ENCODE peak calls at places on chromosomes 6 and 20, in ten cellular contexts. One of them, this sample, is unnamed.

GRCh38 chr20:36394340-36394965 is 88.3 kb downstream of the DLGAP4 start:
- DNase-seq in stimulated activated naive CD4-positive, alpha-beta T cell: no peak
- DNase-seq in HT-29: peak
- DNase-seq in endodermal cell: no peak
- DNase-seq in neural progenitor cell: no peak
- DNase-seq in AG10803: no peak
- DNase-seq in KG1: no peak
- DNase-seq in cortex of kidney: no peak
- DNase-seq in type B pancreatic cell: no peak
- DNase-seq in RPMI7951: no peak
- DNase-seq in this sample: no peak

GRCh38 chr6:170052991-170053821 is 237.7 kb downstream of the DLL1 start:
- DNase-seq in type B pancreatic cell: peak
- DNase-seq in AG10803: no peak
- DNase-seq in cortex of kidney: no peak
- DNase-seq in neural progenitor cell: no peak
- DNase-seq in endodermal cell: peak
- DNase-seq in stimulated activated naive CD4-positive, alpha-beta T cell: no peak
- DNase-seq in RPMI7951: no peak
- DNase-seq in KG1: no peak
- DNase-seq in HT-29: no peak
- DNase-seq in this sample: no peak

GRCh38 chr6:154705471-154706113 is 27.6 kb upstream of the SCAF8 start:
- DNase-seq in RPMI7951: peak
- DNase-seq in stimulated activated naive CD4-positive, alpha-beta T cell: no peak
- DNase-seq in KG1: no peak
- DNase-seq in endodermal cell: peak
- DNase-seq in neural progenitor cell: peak
- DNase-seq in cortex of kidney: no peak
- DNase-seq in HT-29: peak
- DNase-seq in AG10803: no peak
- DNase-seq in type B pancreatic cell: no peak
- DNase-seq in this sample: no peak

GRCh38 chr20:51208162-51208561 is 185.3 kb upstream of the KCNG1 start:
- DNase-seq in RPMI7951: no peak
- DNase-seq in cortex of kidney: no peak
- DNase-seq in endodermal cell: peak
- DNase-seq in HT-29: no peak
- DNase-seq in neural progenitor cell: no peak
- DNase-seq in type B pancreatic cell: no peak
- DNase-seq in AG10803: no peak
- DNase-seq in KG1: no peak
- DNase-seq in stimulated activated naive CD4-positive, alpha-beta T cell: no peak
- DNase-seq in this sample: no peak

GRCh38 chr6:73565767-73566485 is 45.1 kb upstream of the EEF1A1 start:
- DNase-seq in stimulated activated naive CD4-positive, alpha-beta T cell: no peak
- DNase-seq in endodermal cell: peak
- DNase-seq in HT-29: no peak
- DNase-seq in RPMI7951: peak
- DNase-seq in type B pancreatic cell: no peak
- DNase-seq in neural progenitor cell: peak
- DNase-seq in AG10803: peak
- DNase-seq in KG1: no peak
- DNase-seq in cortex of kidney: no peak
- DNase-seq in this sample: peak

GRCh38 chr6:36911946-36912555 is 26.3 kb downstream of the C6orf89 start:
- DNase-seq in stimulated activated naive CD4-positive, alpha-beta T cell: no peak
- DNase-seq in KG1: peak
- DNase-seq in endodermal cell: no peak
- DNase-seq in HT-29: peak
- DNase-seq in cortex of kidney: no peak
- DNase-seq in neural progenitor cell: no peak
- DNase-seq in type B pancreatic cell: no peak
- DNase-seq in RPMI7951: no peak
- DNase-seq in AG10803: no peak
- DNase-seq in this sample: no peak

GRCh38 chr6:35973670-35974222 is 50.7 kb downstream of the SLC26A8 start:
- DNase-seq in stimulated activated naive CD4-positive, alpha-beta T cell: no peak
- DNase-seq in endodermal cell: no peak
- DNase-seq in cortex of kidney: no peak
- DNase-seq in HT-29: peak
- DNase-seq in AG10803: no peak
- DNase-seq in RPMI7951: peak
- DNase-seq in KG1: no peak
- DNase-seq in type B pancreatic cell: no peak
- DNase-seq in neural progenitor cell: no peak
- DNase-seq in this sample: no peak

GRCh38 chr6:145087034-145087433 is 648.3 kb downstream of the EPM2A start:
- DNase-seq in type B pancreatic cell: no peak
- DNase-seq in cortex of kidney: no peak
- DNase-seq in stimulated activated naive CD4-positive, alpha-beta T cell: no peak
- DNase-seq in AG10803: peak
- DNase-seq in RPMI7951: peak
- DNase-seq in endodermal cell: no peak
- DNase-seq in neural progenitor cell: no peak
- DNase-seq in HT-29: no peak
- DNase-seq in KG1: no peak
- DNase-seq in this sample: no peak

GRCh38 chr6:74654296-74654695 is 551.6 kb downstream of the COL12A1 start:
- DNase-seq in RPMI7951: peak
- DNase-seq in stimulated activated naive CD4-positive, alpha-beta T cell: no peak
- DNase-seq in neural progenitor cell: no peak
- DNase-seq in AG10803: no peak
- DNase-seq in endodermal cell: no peak
- DNase-seq in HT-29: no peak
- DNase-seq in cortex of kidney: no peak
- DNase-seq in type B pancreatic cell: no peak
- DNase-seq in KG1: no peak
- DNase-seq in this sample: no peak

GRCh38 chr6:15911753-15912504 is 217.0 kb upstream of the MYLIP start:
- DNase-seq in cortex of kidney: no peak
- DNase-seq in KG1: no peak
- DNase-seq in stimulated activated naive CD4-positive, alpha-beta T cell: no peak
- DNase-seq in endodermal cell: peak
- DNase-seq in type B pancreatic cell: no peak
- DNase-seq in RPMI7951: no peak
- DNase-seq in neural progenitor cell: no peak
- DNase-seq in AG10803: no peak
- DNase-seq in HT-29: no peak
- DNase-seq in this sample: no peak

GRCh38 chr6:8130399-8130798 is 28.1 kb upstream of the EEF1E1 start:
- DNase-seq in AG10803: peak
- DNase-seq in neural progenitor cell: no peak
- DNase-seq in stimulated activated naive CD4-positive, alpha-beta T cell: no peak
- DNase-seq in RPMI7951: no peak
- DNase-seq in cortex of kidney: no peak
- DNase-seq in endodermal cell: no peak
- DNase-seq in KG1: no peak
- DNase-seq in type B pancreatic cell: no peak
- DNase-seq in HT-29: no peak
- DNase-seq in this sample: no peak

GRCh38 chr6:21587925-21588811 is 5.4 kb upstream of the SOX4 start:
- DNase-seq in HT-29: peak
- DNase-seq in RPMI7951: peak
- DNase-seq in neural progenitor cell: peak
- DNase-seq in AG10803: peak
- DNase-seq in KG1: peak
- DNase-seq in type B pancreatic cell: peak
- DNase-seq in endodermal cell: peak
- DNase-seq in cortex of kidney: no peak
- DNase-seq in stimulated activated naive CD4-positive, alpha-beta T cell: no peak
- DNase-seq in this sample: peak

GRCh38 chr6:112800916-112801315 is 453.8 kb downstream of the RFPL4B start:
- DNase-seq in neural progenitor cell: no peak
- DNase-seq in RPMI7951: no peak
- DNase-seq in endodermal cell: no peak
- DNase-seq in stimulated activated naive CD4-positive, alpha-beta T cell: no peak
- DNase-seq in AG10803: peak
- DNase-seq in HT-29: no peak
- DNase-seq in cortex of kidney: no peak
- DNase-seq in KG1: no peak
- DNase-seq in type B pancreatic cell: no peak
- DNase-seq in this sample: no peak

GRCh38 chr6:128966934-128967333 is 84.0 kb downstream of the LAMA2 start:
- DNase-seq in HT-29: no peak
- DNase-seq in RPMI7951: no peak
- DNase-seq in cortex of kidney: no peak
- DNase-seq in endodermal cell: no peak
- DNase-seq in AG10803: no peak
- DNase-seq in type B pancreatic cell: no peak
- DNase-seq in stimulated activated naive CD4-positive, alpha-beta T cell: no peak
- DNase-seq in KG1: no peak
- DNase-seq in neural progenitor cell: no peak
- DNase-seq in this sample: no peak

GRCh38 chr6:46983007-46983411 is 59.1 kb downstream of the ADGRF1 start:
- DNase-seq in stimulated activated naive CD4-positive, alpha-beta T cell: no peak
- DNase-seq in AG10803: peak
- DNase-seq in type B pancreatic cell: no peak
- DNase-seq in neural progenitor cell: peak
- DNase-seq in endodermal cell: peak
- DNase-seq in cortex of kidney: no peak
- DNase-seq in HT-29: peak
- DNase-seq in RPMI7951: peak
- DNase-seq in KG1: no peak
- DNase-seq in this sample: peak

GRCh38 chr20:6000851-6001250 is 50.4 kb downstream of the MCM8 start:
- DNase-seq in endodermal cell: no peak
- DNase-seq in KG1: no peak
- DNase-seq in neural progenitor cell: no peak
- DNase-seq in HT-29: no peak
- DNase-seq in cortex of kidney: no peak
- DNase-seq in type B pancreatic cell: no peak
- DNase-seq in stimulated activated naive CD4-positive, alpha-beta T cell: no peak
- DNase-seq in RPMI7951: no peak
- DNase-seq in AG10803: no peak
- DNase-seq in this sample: no peak

GRCh38 chr20:16714242-16714641 is 15.6 kb upstream of the SNRPB2 start:
- DNase-seq in RPMI7951: no peak
- DNase-seq in type B pancreatic cell: no peak
- DNase-seq in AG10803: no peak
- DNase-seq in stimulated activated naive CD4-positive, alpha-beta T cell: no peak
- DNase-seq in neural progenitor cell: no peak
- DNase-seq in cortex of kidney: no peak
- DNase-seq in HT-29: no peak
- DNase-seq in KG1: no peak
- DNase-seq in endodermal cell: no peak
- DNase-seq in this sample: no peak

GRCh38 chr6:14758421-14759043 is 487.3 kb upstream of the JARID2 start:
- DNase-seq in neural progenitor cell: no peak
- DNase-seq in stimulated activated naive CD4-positive, alpha-beta T cell: no peak
- DNase-seq in cortex of kidney: no peak
- DNase-seq in AG10803: no peak
- DNase-seq in KG1: no peak
- DNase-seq in endodermal cell: no peak
- DNase-seq in RPMI7951: no peak
- DNase-seq in type B pancreatic cell: no peak
- DNase-seq in HT-29: no peak
- DNase-seq in this sample: no peak

GRCh38 chr6:29647927-29648642 is 8.8 kb upstream of the MOG start:
- DNase-seq in RPMI7951: peak
- DNase-seq in HT-29: peak
- DNase-seq in cortex of kidney: no peak
- DNase-seq in type B pancreatic cell: no peak
- DNase-seq in neural progenitor cell: peak
- DNase-seq in endodermal cell: no peak
- DNase-seq in stimulated activated naive CD4-positive, alpha-beta T cell: no peak
- DNase-seq in AG10803: peak
- DNase-seq in KG1: no peak
- DNase-seq in this sample: no peak

GRCh38 chr20:15887387-15887786 is 685.9 kb downstream of the KIF16B start:
- DNase-seq in RPMI7951: no peak
- DNase-seq in stimulated activated naive CD4-positive, alpha-beta T cell: no peak
- DNase-seq in neural progenitor cell: no peak
- DNase-seq in HT-29: no peak
- DNase-seq in cortex of kidney: no peak
- DNase-seq in AG10803: no peak
- DNase-seq in type B pancreatic cell: no peak
- DNase-seq in KG1: no peak
- DNase-seq in endodermal cell: no peak
- DNase-seq in this sample: no peak

GRCh38 chr6:39335780-39336541 is 13.5 kb upstream of the KCNK16 start:
- DNase-seq in neural progenitor cell: no peak
- DNase-seq in AG10803: peak
- DNase-seq in cortex of kidney: no peak
- DNase-seq in RPMI7951: peak
- DNase-seq in type B pancreatic cell: no peak
- DNase-seq in endodermal cell: no peak
- DNase-seq in KG1: peak
- DNase-seq in stimulated activated naive CD4-positive, alpha-beta T cell: no peak
- DNase-seq in HT-29: no peak
- DNase-seq in this sample: no peak

GRCh38 chr20:64176548-64177419 is 12.5 kb downstream of the MYT1 start:
- DNase-seq in endodermal cell: peak
- DNase-seq in KG1: no peak
- DNase-seq in HT-29: no peak
- DNase-seq in type B pancreatic cell: no peak
- DNase-seq in neural progenitor cell: no peak
- DNase-seq in AG10803: no peak
- DNase-seq in RPMI7951: no peak
- DNase-seq in cortex of kidney: no peak
- DNase-seq in stimulated activated naive CD4-positive, alpha-beta T cell: no peak
- DNase-seq in this sample: no peak

GRCh38 chr6:162491637-162492036 is 235.9 kb downstream of the PRKN start:
- DNase-seq in neural progenitor cell: no peak
- DNase-seq in KG1: no peak
- DNase-seq in endodermal cell: no peak
- DNase-seq in HT-29: no peak
- DNase-seq in cortex of kidney: no peak
- DNase-seq in AG10803: no peak
- DNase-seq in type B pancreatic cell: no peak
- DNase-seq in stimulated activated naive CD4-positive, alpha-beta T cell: no peak
- DNase-seq in RPMI7951: no peak
- DNase-seq in this sample: no peak

GRCh38 chr6:41524634-41525011 is 21.6 kb upstream of the FOXP4 start:
- DNase-seq in stimulated activated naive CD4-positive, alpha-beta T cell: no peak
- DNase-seq in RPMI7951: no peak
- DNase-seq in type B pancreatic cell: no peak
- DNase-seq in cortex of kidney: no peak
- DNase-seq in HT-29: no peak
- DNase-seq in endodermal cell: no peak
- DNase-seq in KG1: no peak
- DNase-seq in AG10803: no peak
- DNase-seq in neural progenitor cell: no peak
- DNase-seq in this sample: no peak

GRCh38 chr6:55175778-55176084 is 1.4 kb downstream of the HCRTR2 start:
- DNase-seq in stimulated activated naive CD4-positive, alpha-beta T cell: no peak
- DNase-seq in KG1: no peak
- DNase-seq in cortex of kidney: no peak
- DNase-seq in AG10803: no peak
- DNase-seq in neural progenitor cell: no peak
- DNase-seq in type B pancreatic cell: no peak
- DNase-seq in endodermal cell: no peak
- DNase-seq in RPMI7951: no peak
- DNase-seq in HT-29: no peak
- DNase-seq in this sample: no peak

GRCh38 chr20:2729791-2730190 is 37.2 kb downstream of the EBF4 start:
- DNase-seq in type B pancreatic cell: no peak
- DNase-seq in endodermal cell: no peak
- DNase-seq in cortex of kidney: no peak
- DNase-seq in neural progenitor cell: no peak
- DNase-seq in AG10803: peak
- DNase-seq in RPMI7951: no peak
- DNase-seq in stimulated activated naive CD4-positive, alpha-beta T cell: no peak
- DNase-seq in HT-29: no peak
- DNase-seq in KG1: no peak
- DNase-seq in this sample: no peak

GRCh38 chr20:24806896-24807676 is 142.0 kb upstream of the CST7 start:
- DNase-seq in AG10803: no peak
- DNase-seq in RPMI7951: no peak
- DNase-seq in stimulated activated naive CD4-positive, alpha-beta T cell: no peak
- DNase-seq in KG1: no peak
- DNase-seq in endodermal cell: no peak
- DNase-seq in type B pancreatic cell: no peak
- DNase-seq in HT-29: no peak
- DNase-seq in cortex of kidney: no peak
- DNase-seq in neural progenitor cell: no peak
- DNase-seq in this sample: no peak

GRCh38 chr6:96015321-96015790 is 418 bp upstream of the FUT9 start:
- DNase-seq in HT-29: no peak
- DNase-seq in type B pancreatic cell: peak
- DNase-seq in AG10803: no peak
- DNase-seq in stimulated activated naive CD4-positive, alpha-beta T cell: no peak
- DNase-seq in neural progenitor cell: peak
- DNase-seq in RPMI7951: no peak
- DNase-seq in cortex of kidney: no peak
- DNase-seq in KG1: no peak
- DNase-seq in endodermal cell: peak
- DNase-seq in this sample: peak